ENCODE peak calls at places on chromosomes 16 and 17, in nine cellular contexts. M, I, H, Y, T, R, B, K and L are unnamed samples.

GRCh38 chr17:19348081-19348650 is 14.4 kb downstream of the B9D1 start:
- DNase-seq in T (no peak), Y (no peak), M (no peak), K (no peak), H (no peak), R (no peak), B (no peak), I (no peak), L (no peak)

GRCh38 chr16:10552281-10552680 is 28.1 kb downstream of the EMP2 start:
- DNase-seq in T (no peak), M (no peak), B (no peak), Y (no peak), I (no peak), K (no peak), R (no peak), H (no peak), L (no peak)

GRCh38 chr17:56914641-56915263 is 903 bp upstream of the TRIM25 start:
- DNase-seq in I (no peak), K (no peak), M (no peak), R (peak; percentile 11), B (no peak), H (no peak), T (no peak), Y (no peak), L (peak; percentile 55)

GRCh38 chr17:31321971-31322370 is 549 bp upstream of the EVI2A start:
- DNase-seq in I (no peak), K (no peak), M (no peak), B (no peak), R (no peak), T (no peak), Y (no peak), H (no peak), L (no peak)

GRCh38 chr17:40069751-40070643 is 7.2 kb downstream of the THRA start:
- DNase-seq in Y (peak; percentile 60), T (peak; percentile 48), R (no peak), M (no peak), B (peak; percentile 33), H (no peak), I (peak; percentile 43), K (no peak), L (no peak)

GRCh38 chr17:350706-351435 is 1.7 kb downstream of the RPH3AL start:
- DNase-seq in K (peak; percentile 91), B (no peak), I (no peak), R (no peak), M (no peak), H (peak; percentile 89), Y (peak; percentile 86), T (peak; percentile 89), L (no peak)

GRCh38 chr16:86444274-86445060 is 65.9 kb upstream of the FOXF1 start:
- DNase-seq in H (no peak), K (no peak), Y (no peak), R (no peak), B (no peak), I (no peak), M (no peak), T (no peak), L (no peak)

GRCh38 chr17:82219753-82220709 is 7.4 kb upstream of the CCDC57 start:
- DNase-seq in M (no peak), I (no peak), T (peak; percentile 52), B (no peak), K (no peak), R (no peak), H (no peak), Y (no peak), L (no peak)

GRCh38 chr17:55341432-55341831 is 76.7 kb downstream of the HLF start:
- DNase-seq in Y (no peak), R (no peak), M (no peak), K (no peak), H (no peak), I (no peak), B (no peak), T (no peak), L (no peak)

GRCh38 chr17:17354560-17355357 is 51.6 kb downstream of the NT5M start:
- DNase-seq in I (peak; percentile 73), H (peak; percentile 62), K (peak; percentile 79), M (no peak), T (peak; percentile 85), B (peak; percentile 70), R (peak; percentile 66), Y (peak; percentile 93), L (peak; percentile 39)

GRCh38 chr16:46573008-46573833 is 48.0 kb downstream of the SHCBP1 start:
- DNase-seq in K (no peak), I (no peak), T (no peak), Y (peak; percentile 12), M (no peak), H (no peak), B (peak; percentile 84), R (no peak), L (no peak)

GRCh38 chr16:19861811-19862327 is 22.8 kb downstream of the GPRC5B start:
- DNase-seq in M (no peak), B (no peak), K (no peak), R (no peak), I (no peak), Y (no peak), H (no peak), T (no peak), L (no peak)

GRCh38 chr17:31216053-31216751 is 80.8 kb downstream of the OMG start:
- DNase-seq in R (peak; percentile 65), T (no peak), B (peak; percentile 45), K (no peak), I (peak; percentile 25), H (no peak), M (no peak), Y (peak; percentile 23), L (no peak)

GRCh38 chr17:74524751-74525725 is 6.2 kb downstream of the CD300LB start:
- DNase-seq in T (no peak), R (no peak), B (no peak), K (peak; percentile 43), M (no peak), H (no peak), I (no peak), Y (no peak), L (no peak)
- H3K4me1 ChIP-seq in T (no peaks in the 10 kb centered on the region), R (no peaks in the 10 kb centered on the region), B (no peaks in the 10 kb centered on the region), K (no peaks in the 10 kb centered on the region), M (no peaks in the 10 kb centered on the region), H (no peaks in the 10 kb centered on the region), I (no peaks in the 10 kb centered on the region), Y (no peaks in the 10 kb centered on the region), L (no peaks in the 10 kb centered on the region)

DNA sequence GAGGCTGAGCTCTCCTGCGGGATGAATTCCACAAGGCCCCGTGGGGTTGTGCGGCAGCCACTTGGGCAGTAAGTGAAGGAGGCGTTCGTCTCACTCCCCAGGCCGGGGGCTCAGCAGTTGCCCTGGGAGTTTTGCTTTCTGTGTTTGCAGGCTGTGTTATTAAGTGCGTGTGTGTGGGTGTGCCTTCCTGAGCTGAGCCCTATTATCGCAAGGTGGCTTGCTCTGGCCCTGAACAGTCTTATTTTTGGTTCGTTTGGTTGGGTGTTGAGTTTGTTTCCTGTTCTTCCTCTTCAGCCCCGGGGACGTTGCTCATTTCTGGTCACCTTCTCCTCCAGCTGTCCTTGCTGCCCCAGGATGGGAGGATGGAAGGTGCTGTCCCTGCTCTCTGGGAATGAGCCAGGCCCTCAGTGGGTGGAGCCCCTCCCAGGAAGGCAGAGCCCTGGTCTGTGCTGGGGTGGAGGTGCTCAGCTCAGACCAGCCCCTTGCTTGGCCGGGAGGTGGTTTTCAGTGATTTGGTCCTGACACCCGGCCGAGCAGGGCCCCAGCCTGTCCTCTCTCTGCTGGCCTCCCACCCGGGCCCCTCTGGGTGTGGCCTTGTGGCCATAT is 28.6 kb downstream of the BAIAP2 start:
- DNase-seq in M (no peak), R (no peak), H (no peak), B (no peak), T (no peak), Y (no peak), I (no peak), K (no peak), L (no peak)
- H3K4me1 ChIP-seq in M (peaks cover 45% of the 10 kb centered on the region), R (no peaks in the 10 kb centered on the region), H (peaks cover 5% of the 10 kb centered on the region), B (peaks cover 12% of the 10 kb centered on the region), T (no peaks in the 10 kb centered on the region), Y (no peaks in the 10 kb centered on the region), I (no peaks in the 10 kb centered on the region), K (no peaks in the 10 kb centered on the region), L (no peaks in the 10 kb centered on the region)

GRCh38 chr17:50165466-50165865 is 339 bp upstream of the SGCA start:
- DNase-seq in B (no peak), M (no peak), R (no peak), T (no peak), I (no peak), K (no peak), Y (no peak), H (no peak), L (no peak)
- H3K4me1 ChIP-seq in B (peaks cover 26% of the 10 kb centered on the region), M (peaks cover 7% of the 10 kb centered on the region), R (peaks cover 8% of the 10 kb centered on the region), T (no peaks in the 10 kb centered on the region), I (peaks cover 30% of the 10 kb centered on the region), K (no peaks in the 10 kb centered on the region), Y (peaks cover 19% of the 10 kb centered on the region), H (peaks cover 59% of the 10 kb centered on the region), L (peaks cover 6% of the 10 kb centered on the region)

GRCh38 chr17:72287586-72287985 is 166.8 kb downstream of the SOX9 start:
- DNase-seq in M (no peak), I (no peak), B (no peak), R (no peak), K (no peak), H (no peak), Y (no peak), T (no peak), L (no peak)
- H3K4me1 ChIP-seq in M (no peaks in the 10 kb centered on the region), I (no peaks in the 10 kb centered on the region), B (no peaks in the 10 kb centered on the region), R (no peaks in the 10 kb centered on the region), K (no peaks in the 10 kb centered on the region), H (no peaks in the 10 kb centered on the region), Y (no peaks in the 10 kb centered on the region), T (no peaks in the 10 kb centered on the region), L (no peaks in the 10 kb centered on the region)

DNA sequence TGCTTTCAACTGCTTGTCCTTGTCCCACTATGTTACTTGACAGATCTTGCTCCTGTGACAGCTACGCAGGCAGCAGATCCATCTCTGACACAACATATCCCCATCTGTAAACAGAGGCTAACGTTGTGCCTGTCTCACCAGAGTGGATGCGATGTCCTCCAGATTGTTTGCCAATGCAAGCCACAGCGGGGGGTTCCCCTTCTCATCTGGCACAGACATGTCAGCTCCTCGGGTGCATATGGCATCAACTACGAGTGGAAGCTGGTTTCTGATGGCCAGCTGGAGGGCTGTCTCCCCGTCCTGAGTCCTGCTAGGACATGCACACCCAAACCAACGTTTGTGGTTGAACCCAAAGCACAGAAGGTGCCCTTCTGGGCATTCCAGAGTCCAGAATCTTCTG is 39.0 kb downstream of the CYB5D2 start:
- DNase-seq in B (no peak), M (no peak), I (no peak), T (no peak), R (no peak), K (no peak), Y (no peak), H (no peak), L (no peak)
- H3K4me1 ChIP-seq in B (no peaks in the 10 kb centered on the region), M (no peaks in the 10 kb centered on the region), I (peaks cover 14% of the 10 kb centered on the region), T (no peaks in the 10 kb centered on the region), R (no peaks in the 10 kb centered on the region), K (no peaks in the 10 kb centered on the region), Y (no peaks in the 10 kb centered on the region), H (no peaks in the 10 kb centered on the region), L (no peaks in the 10 kb centered on the region)

GRCh38 chr17:1371893-1372590 is 28.0 kb downstream of the YWHAE start:
- DNase-seq in Y (no peak), K (no peak), I (no peak), H (no peak), B (no peak), M (no peak), R (no peak), T (no peak), L (no peak)
- H3K4me1 ChIP-seq in Y (peaks cover 43% of the 10 kb centered on the region), K (no peaks in the 10 kb centered on the region), I (peaks cover 81% of the 10 kb centered on the region), H (peaks cover 83% of the 10 kb centered on the region), B (peaks cover 17% of the 10 kb centered on the region), M (peaks cover 46% of the 10 kb centered on the region), R (peaks cover 38% of the 10 kb centered on the region), T (no peaks in the 10 kb centered on the region), L (peaks cover 45% of the 10 kb centered on the region)